ENCODE peak calls at places on chromosomes 12 and 14, in seven cellular contexts. B, R, V, O, J, E and P are unnamed samples. For H3K4me1, the result is how much of the 10 kb centered on the place peaks cover.

GRCh38 chr14:43411841-43412240 is 1095.2 kb downstream of the FSCB start:
- DNase-seq in V (no peak), O (no peak), R (no peak), J (no peak), B (no peak), E (no peak), P (no peak)

GRCh38 chr12:89472508-89472907 is 52.1 kb downstream of the GALNT4 start:
- DNase-seq in E (no peak), B (no peak), V (no peak), J (no peak), R (no peak), O (no peak), P (no peak)

GRCh38 chr12:94147991-94148840 is at the start of gene PLXNC1:
- DNase-seq in B (no peak), R (peak), E (no peak), J (no peak), V (peak), O (peak), P (peak)

GRCh38 chr12:68568878-68569569 is 41.7 kb upstream of the RAP1B start:
- DNase-seq in V (no peak), E (no peak), O (no peak), J (no peak), B (no peak), R (no peak), P (no peak)

GRCh38 chr12:6276936-6277615 is 33.4 kb upstream of the PLEKHG6 start:
- DNase-seq in O (no peak), J (peak), B (no peak), V (no peak), R (no peak), E (no peak), P (no peak)

GRCh38 chr14:93926873-93927571 is at the start of gene FAM181A:
- DNase-seq in V (no peak), B (no peak), O (no peak), R (no peak), E (no peak), J (no peak), P (no peak)

GRCh38 chr12:52203126-52203921 is 11.5 kb upstream of the KRT80 start:
- DNase-seq in V (no peak), O (peak), E (peak), B (peak), R (no peak), J (no peak), P (peak)

GRCh38 chr14:85508863-85509262 is 21.1 kb upstream of the FLRT2 start:
- DNase-seq in O (no peak), V (no peak), E (no peak), B (no peak), R (no peak), J (no peak), P (no peak)

GRCh38 chr12:131711551-131712205 is 788 bp downstream of the SFSWAP start:
- DNase-seq in J (peak), O (no peak), B (no peak), R (no peak), E (no peak), V (no peak), P (no peak)

GRCh38 chr14:103552011-103552797 is 10.3 kb downstream of the BAG5 start:
- DNase-seq in R (peak), O (no peak), J (no peak), V (no peak), B (peak), E (peak), P (no peak)

GRCh38 chr14:99436247-99437180 is 44.1 kb downstream of the SETD3 start:
- DNase-seq in B (no peak), R (no peak), J (peak), E (no peak), O (no peak), V (no peak), P (no peak)

GRCh38 chr14:24207625-24208024 is 2.1 kb downstream of the TSSK4 start:
- DNase-seq in E (no peak), J (no peak), V (no peak), B (no peak), O (no peak), R (no peak), P (no peak)

GRCh38 chr12:72228424-72228823 is 43.7 kb upstream of the TRHDE start:
- DNase-seq in V (no peak), R (no peak), J (no peak), B (no peak), O (no peak), E (no peak), P (no peak)

GRCh38 chr14:33647385-33647786 is 303.5 kb downstream of the EGLN3 start:
- DNase-seq in B (no peak), E (no peak), O (no peak), V (no peak), R (no peak), J (peak), P (no peak)

DNA sequence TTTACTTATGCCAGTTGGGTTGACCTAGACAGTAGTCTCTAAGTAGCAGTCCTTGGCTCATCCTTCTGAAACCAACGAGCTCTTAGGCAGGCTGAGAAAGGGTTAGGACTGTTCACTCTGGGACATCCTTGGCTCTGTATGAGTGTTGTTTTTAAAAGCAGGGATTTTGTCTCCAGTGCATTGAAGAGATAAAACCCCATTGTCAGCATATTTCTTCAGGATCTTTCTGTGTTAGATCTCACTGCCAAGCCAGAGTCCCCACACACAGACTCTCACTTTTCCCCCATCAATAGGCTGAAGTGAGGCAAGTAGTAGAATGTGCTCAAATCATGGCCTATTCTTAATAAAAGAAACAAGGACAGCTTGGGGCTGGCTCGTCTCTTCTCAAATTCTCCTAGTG is 123.4 kb upstream of the HIF1A start:
- DNase-seq in V (no peak), B (no peak), J (no peak), O (no peak), E (no peak), R (no peak), P (no peak)
- H3K4me3 ChIP-seq in V (no peak), B (no peak), J (no peak), O (no peak), E (no peak), R (no peak), P (no peak)

GRCh38 chr12:29389295-29389919 is 8.4 kb upstream of the ERGIC2 start:
- DNase-seq in O (no peak), E (no peak), V (no peak), R (no peak), J (no peak), B (no peak), P (no peak)
- TF ChIP-seq POLR2A in O (no peak), E (no peak), V (no peak), R (no peak), J (no peak), B (no peak), P (no peak)

GRCh38 chr14:74574706-74575105 is 37.3 kb downstream of the LTBP2 start:
- DNase-seq in J (no peak), O (no peak), B (no peak), V (no peak), E (no peak), R (no peak), P (no peak)

GRCh38 chr14:74571901-74572828 is 39.9 kb downstream of the LTBP2 start:
- DNase-seq in B (peak), R (peak), O (no peak), V (no peak), J (peak), E (peak), P (no peak)

GRCh38 chr14:74574092-74574438 is 38.0 kb downstream of the LTBP2 start:
- DNase-seq in B (no peak), J (no peak), V (no peak), E (no peak), O (no peak), R (no peak), P (no peak)

GRCh38 chr14:74572829-74573360 is 39.1 kb downstream of the LTBP2 start:
- DNase-seq in B (no peak), E (peak), J (peak), O (no peak), V (no peak), R (no peak), P (no peak)

DNA sequence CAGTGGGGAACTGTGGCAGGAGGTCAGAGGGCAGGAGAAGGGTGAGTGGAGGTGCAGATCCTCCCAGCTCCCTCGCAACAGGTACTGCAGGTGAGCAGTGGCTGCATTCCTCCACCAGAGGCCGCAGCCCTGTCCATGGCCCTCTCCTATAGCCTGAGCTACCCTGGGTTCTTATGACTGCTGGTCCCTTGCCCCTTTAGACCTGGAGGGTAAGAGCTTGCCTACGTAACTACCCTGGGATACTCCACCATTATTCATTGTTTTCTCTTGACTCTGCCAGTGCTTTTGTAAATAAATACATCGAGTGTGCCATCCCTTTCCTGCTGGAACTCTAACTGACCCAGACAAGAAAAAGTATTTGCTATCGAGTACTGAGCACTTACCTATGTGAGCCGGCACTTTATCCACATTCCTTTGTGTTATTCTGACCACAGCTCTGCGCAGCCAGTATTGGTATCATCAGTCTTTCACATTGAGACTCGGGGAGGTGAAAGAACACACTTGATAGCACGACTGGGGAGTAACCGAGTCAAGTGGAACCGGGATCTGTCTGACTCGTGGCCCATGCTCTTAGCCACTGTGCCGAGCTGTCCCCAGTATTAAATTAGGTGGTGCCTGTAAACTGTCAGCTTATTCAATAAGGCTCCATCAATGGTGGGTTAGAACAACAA is 38.5 kb downstream of the LTBP2 start:
- DNase-seq in J (peak), E (no peak), V (no peak), O (no peak), R (no peak), B (no peak), P (peak)
- H3K4me1 ChIP-seq in J (half or more), E (under half), V (half or more), O (under half), R (under half), B (under half), P (under half)

GRCh38 chr12:107748472-107748871 is 12.5 kb downstream of the PRDM4 start:
- DNase-seq in E (no peak), B (no peak), R (no peak), O (no peak), J (peak), V (no peak), P (no peak)
- H3K4me3 ChIP-seq in E (no peak), B (no peak), R (no peak), O (no peak), J (no peak), V (no peak), P (no peak)